ENCODE peak calls at places on chromosomes 1 and 21, in seven cellular contexts. One of them, this sample, is unnamed.
A peak's percentile ranks its signal among the peaks of the same experiment; 100 is the strongest.

GRCh38 chr21:23488245-23488644 is 2119.0 kb downstream of the MRPL39 start:
- DNase-seq in aorta: no peak
- DNase-seq in K562: no peak
- DNase-seq in IMR-90: no peak
- DNase-seq in uterus: no peak
- DNase-seq in Panc1: no peak
- DNase-seq in psoas muscle: no peak
- DNase-seq in this sample: no peak

GRCh38 chr1:227897704-227898438 is 49.9 kb downstream of the WNT9A start:
- DNase-seq in K562: no peak
- DNase-seq in IMR-90: no peak
- DNase-seq in aorta: no peak
- DNase-seq in psoas muscle: peak; percentile 44
- DNase-seq in Panc1: no peak
- DNase-seq in uterus: peak; percentile 10
- DNase-seq in this sample: no peak

GRCh38 chr1:236018885-236019453 is 45.9 kb downstream of the NID1 start:
- DNase-seq in K562: no peak
- DNase-seq in uterus: peak; percentile 93
- DNase-seq in IMR-90: peak; percentile 36
- DNase-seq in Panc1: no peak
- DNase-seq in psoas muscle: peak; percentile 93
- DNase-seq in aorta: peak; percentile 68
- DNase-seq in this sample: no peak

GRCh38 chr1:26938004-26938658 is 16.6 kb downstream of the NUDC start:
- DNase-seq in K562: no peak
- DNase-seq in uterus: no peak
- DNase-seq in aorta: no peak
- DNase-seq in psoas muscle: no peak
- DNase-seq in IMR-90: no peak
- DNase-seq in Panc1: no peak
- DNase-seq in this sample: no peak

GRCh38 chr1:1264868-1265272 is 8.8 kb downstream of the UBE2J2 start:
- DNase-seq in aorta: no peak
- DNase-seq in psoas muscle: no peak
- DNase-seq in uterus: no peak
- DNase-seq in K562: no peak
- DNase-seq in IMR-90: peak; percentile 100
- DNase-seq in Panc1: peak; percentile 93
- DNase-seq in this sample: peak; percentile 60

GRCh38 chr1:206467915-206468314 is 2.4 kb upstream of the IKBKE start:
- DNase-seq in uterus: no peak
- DNase-seq in IMR-90: peak; percentile 40
- DNase-seq in aorta: peak; percentile 86
- DNase-seq in psoas muscle: peak; percentile 79
- DNase-seq in K562: no peak
- DNase-seq in Panc1: no peak
- DNase-seq in this sample: no peak

GRCh38 chr1:67060811-67061218 is 6.9 kb upstream of the SLC35D1 start:
- DNase-seq in uterus: no peak
- DNase-seq in psoas muscle: no peak
- DNase-seq in aorta: no peak
- DNase-seq in IMR-90: peak; percentile 99
- DNase-seq in Panc1: peak; percentile 84
- DNase-seq in K562: peak; percentile 18
- DNase-seq in this sample: peak; percentile 6

GRCh38 chr1:33186936-33187335 is 5.1 kb upstream of the TRIM62 start:
- DNase-seq in aorta: no peak
- DNase-seq in IMR-90: no peak
- DNase-seq in Panc1: no peak
- DNase-seq in psoas muscle: no peak
- DNase-seq in uterus: no peak
- DNase-seq in K562: no peak
- DNase-seq in this sample: no peak

GRCh38 chr21:41678016-41678935 is 88.6 kb downstream of the RIPK4 start:
- DNase-seq in aorta: no peak
- DNase-seq in psoas muscle: no peak
- DNase-seq in uterus: no peak
- DNase-seq in IMR-90: peak; percentile 8
- DNase-seq in Panc1: peak; percentile 59
- DNase-seq in K562: no peak
- DNase-seq in this sample: no peak

GRCh38 chr21:42118901-42119300 is 47.8 kb downstream of the UMODL1 start:
- DNase-seq in IMR-90: peak; percentile 48
- DNase-seq in uterus: no peak
- DNase-seq in K562: no peak
- DNase-seq in aorta: peak; percentile 52
- DNase-seq in psoas muscle: peak; percentile 39
- DNase-seq in Panc1: no peak
- DNase-seq in this sample: no peak

GRCh38 chr1:47498551-47498950 is 60.7 kb downstream of the FOXD2 start:
- DNase-seq in aorta: no peak
- DNase-seq in Panc1: no peak
- DNase-seq in IMR-90: no peak
- DNase-seq in psoas muscle: no peak
- DNase-seq in uterus: no peak
- DNase-seq in K562: no peak
- DNase-seq in this sample: no peak

GRCh38 chr1:203033287-203033686 is 7.0 kb downstream of the PPFIA4 start:
- DNase-seq in psoas muscle: no peak
- DNase-seq in IMR-90: no peak
- DNase-seq in aorta: no peak
- DNase-seq in K562: no peak
- DNase-seq in uterus: no peak
- DNase-seq in Panc1: no peak
- DNase-seq in this sample: no peak

DNA sequence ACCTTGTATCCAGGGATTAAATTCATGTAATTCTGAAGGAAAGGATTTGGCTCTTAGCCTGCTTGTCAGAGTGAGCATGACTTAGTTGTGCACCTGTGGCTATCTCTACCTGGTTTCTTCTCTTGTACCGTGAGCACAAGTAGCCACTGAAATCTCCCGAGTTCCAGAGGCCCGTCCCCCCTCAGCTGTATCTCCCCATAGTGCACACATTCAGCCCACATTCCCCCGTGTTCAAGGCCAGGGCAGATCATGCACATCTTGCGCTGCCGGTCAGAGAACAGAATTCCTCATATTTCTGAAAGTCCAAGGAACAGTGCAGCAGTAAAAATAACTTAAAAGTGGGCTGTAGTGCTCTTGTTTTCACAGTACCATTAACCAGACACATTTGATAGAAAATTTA is 2.4 kb downstream of the TENT5C start:
- DNase-seq in K562: no peak
- DNase-seq in aorta: no peak
- DNase-seq in uterus: no peak
- DNase-seq in psoas muscle: no peak
- DNase-seq in IMR-90: no peak
- DNase-seq in Panc1: no peak
- DNase-seq in this sample: no peak
- H3K4me3 ChIP-seq in K562: peak overlapping the region; percentile 70
- H3K4me3 ChIP-seq in aorta: no peak overlapping the region
- H3K4me3 ChIP-seq in uterus: no peak overlapping the region
- H3K4me3 ChIP-seq in psoas muscle: peak overlapping the region; percentile 93
- H3K4me3 ChIP-seq in IMR-90: peak overlapping the region; percentile 6
- H3K4me3 ChIP-seq in Panc1: peak overlapping the region; percentile 20
- H3K4me3 ChIP-seq in this sample: no peak overlapping the region

GRCh38 chr1:14367444-14367843 is 231.0 kb upstream of the KAZN start:
- DNase-seq in K562: no peak
- DNase-seq in psoas muscle: no peak
- DNase-seq in uterus: no peak
- DNase-seq in IMR-90: no peak
- DNase-seq in aorta: no peak
- DNase-seq in Panc1: no peak
- DNase-seq in this sample: no peak

GRCh38 chr1:14369526-14370213 is 228.8 kb upstream of the KAZN start:
- DNase-seq in aorta: no peak
- DNase-seq in psoas muscle: no peak
- DNase-seq in uterus: no peak
- DNase-seq in IMR-90: no peak
- DNase-seq in Panc1: no peak
- DNase-seq in K562: no peak
- DNase-seq in this sample: no peak

GRCh38 chr1:14377386-14377785 is 221.1 kb upstream of the KAZN start:
- DNase-seq in psoas muscle: no peak
- DNase-seq in IMR-90: no peak
- DNase-seq in Panc1: no peak
- DNase-seq in uterus: no peak
- DNase-seq in K562: no peak
- DNase-seq in aorta: no peak
- DNase-seq in this sample: no peak

GRCh38 chr1:14371806-14372497 is 226.5 kb upstream of the KAZN start:
- DNase-seq in uterus: no peak
- DNase-seq in K562: no peak
- DNase-seq in psoas muscle: no peak
- DNase-seq in IMR-90: no peak
- DNase-seq in aorta: no peak
- DNase-seq in Panc1: no peak
- DNase-seq in this sample: no peak

DNA sequence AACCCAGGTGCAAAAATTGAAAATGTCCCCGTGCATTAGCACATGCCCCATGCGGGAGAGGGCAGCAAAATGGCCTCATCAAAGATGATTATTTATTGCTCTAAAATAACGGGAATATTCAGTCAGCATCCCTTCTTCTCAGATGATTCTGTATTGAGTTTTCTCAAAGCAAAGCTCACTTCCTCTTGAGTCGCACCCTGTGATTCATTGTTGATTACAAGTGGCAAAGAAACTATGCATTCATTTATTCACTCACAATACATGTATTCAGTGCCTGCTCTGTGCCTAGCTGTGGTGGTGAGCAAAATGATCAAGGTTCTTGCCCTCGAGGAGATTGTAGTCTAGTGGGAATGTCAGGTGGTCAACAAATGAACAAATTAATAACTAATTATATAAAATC is 226.0 kb upstream of the KAZN start:
- DNase-seq in aorta: no peak
- DNase-seq in K562: no peak
- DNase-seq in psoas muscle: no peak
- DNase-seq in IMR-90: no peak
- DNase-seq in Panc1: no peak
- DNase-seq in uterus: no peak
- DNase-seq in this sample: no peak
- H3K4me1 ChIP-seq in aorta: no peaks in the 10 kb centered on the region
- H3K4me1 ChIP-seq in K562: no peaks in the 10 kb centered on the region
- H3K4me1 ChIP-seq in psoas muscle: no peaks in the 10 kb centered on the region
- H3K4me1 ChIP-seq in IMR-90: peaks cover 2% of the 10 kb centered on the region
- H3K4me1 ChIP-seq in Panc1: no peaks in the 10 kb centered on the region
- H3K4me1 ChIP-seq in uterus: no peaks in the 10 kb centered on the region
- H3K4me1 ChIP-seq in this sample: no peaks in the 10 kb centered on the region

DNA sequence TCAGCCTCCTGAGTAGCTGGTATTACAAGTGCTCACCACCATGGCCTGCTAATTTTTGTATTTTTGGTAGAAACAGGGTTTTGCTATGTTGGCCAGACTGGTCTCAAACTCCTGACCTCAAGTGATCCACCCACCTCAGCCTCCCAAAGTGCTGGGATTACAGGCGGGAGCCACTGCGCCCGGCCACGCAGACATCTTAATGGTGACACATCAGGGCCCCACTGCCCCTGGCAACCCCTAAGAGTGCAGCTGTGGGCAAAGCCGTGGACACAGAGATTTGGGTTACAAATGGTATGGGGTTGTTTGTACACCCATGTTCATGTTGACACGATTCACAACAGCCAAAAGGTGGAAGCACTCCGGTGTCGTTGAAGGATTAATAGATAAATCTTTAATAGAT is 29.8 kb downstream of the IFNGR2 start:
- DNase-seq in aorta: no peak
- DNase-seq in Panc1: no peak
- DNase-seq in K562: no peak
- DNase-seq in uterus: no peak
- DNase-seq in IMR-90: no peak
- DNase-seq in psoas muscle: no peak
- DNase-seq in this sample: no peak
- H3K27ac ChIP-seq in aorta: no peak overlapping the region
- H3K27ac ChIP-seq in Panc1: no peak overlapping the region
- H3K27ac ChIP-seq in K562: no peak overlapping the region
- H3K27ac ChIP-seq in uterus: peak overlapping the region; percentile 16
- H3K27ac ChIP-seq in IMR-90: no peak overlapping the region
- H3K27ac ChIP-seq in psoas muscle: no peak overlapping the region
- H3K27ac ChIP-seq in this sample: no peak overlapping the region

GRCh38 chr1:117058810-117059209 is 1.3 kb upstream of the TTF2 start:
- DNase-seq in aorta: no peak
- DNase-seq in K562: no peak
- DNase-seq in Panc1: no peak
- DNase-seq in IMR-90: no peak
- DNase-seq in psoas muscle: no peak
- DNase-seq in uterus: no peak
- DNase-seq in this sample: no peak

GRCh38 chr1:117059334-117059677 is 820 bp upstream of the TTF2 start:
- DNase-seq in uterus: no peak
- DNase-seq in aorta: peak; percentile 69
- DNase-seq in IMR-90: no peak
- DNase-seq in Panc1: no peak
- DNase-seq in K562: peak; percentile 65
- DNase-seq in psoas muscle: peak; percentile 60
- DNase-seq in this sample: no peak

GRCh38 chr1:117060441-117061317 is 553 bp downstream of the TTF2 start:
- DNase-seq in IMR-90: peak; percentile 34
- DNase-seq in K562: peak; percentile 76
- DNase-seq in psoas muscle: no peak
- DNase-seq in uterus: no peak
- DNase-seq in aorta: peak; percentile 63
- DNase-seq in Panc1: no peak
- DNase-seq in this sample: peak; percentile 61

GRCh38 chr1:117059678-117060440 is at the start of gene TTF2:
- DNase-seq in psoas muscle: peak; percentile 92
- DNase-seq in aorta: peak; percentile 94
- DNase-seq in IMR-90: peak; percentile 98
- DNase-seq in Panc1: peak; percentile 89
- DNase-seq in uterus: peak; percentile 95
- DNase-seq in K562: peak; percentile 100
- DNase-seq in this sample: peak; percentile 100

DNA sequence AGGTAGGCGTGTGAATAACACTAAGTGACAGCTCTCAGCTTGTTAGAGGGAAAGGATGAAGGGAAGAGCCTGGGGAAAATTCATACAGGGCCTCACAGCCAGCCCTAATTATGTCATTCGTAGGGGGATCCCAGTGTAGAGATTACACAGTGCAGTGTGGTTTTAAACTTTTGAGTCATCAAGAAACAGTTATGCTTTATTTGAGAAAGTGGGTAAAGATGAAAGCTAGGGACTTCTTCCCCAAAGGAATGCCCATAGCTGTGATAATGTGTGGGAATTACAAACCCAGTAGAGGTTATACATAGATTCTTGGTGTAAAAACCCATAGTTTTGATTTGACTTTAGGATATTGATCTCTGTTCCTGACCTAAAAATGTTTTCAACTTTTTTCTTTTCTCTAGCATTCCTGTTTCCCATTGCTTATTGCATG is 1.9 kb downstream of the TTF2 start:
- DNase-seq in Panc1: no peak
- DNase-seq in uterus: no peak
- DNase-seq in psoas muscle: no peak
- DNase-seq in IMR-90: peak; percentile 88
- DNase-seq in aorta: no peak
- DNase-seq in K562: peak; percentile 50
- DNase-seq in this sample: peak; percentile 5
- H3K4me3 ChIP-seq in Panc1: no peak overlapping the region
- H3K4me3 ChIP-seq in uterus: no peak overlapping the region
- H3K4me3 ChIP-seq in psoas muscle: no peak overlapping the region
- H3K4me3 ChIP-seq in IMR-90: no peak overlapping the region
- H3K4me3 ChIP-seq in aorta: no peak overlapping the region
- H3K4me3 ChIP-seq in K562: no peak overlapping the region
- H3K4me3 ChIP-seq in this sample: no peak overlapping the region

This sample was measured in A673.